ENCODE peak calls at places on chromosome 17, in six cellular contexts. B is naive thymus-derived CD4-positive, alpha-beta T cell; W is cardiac muscle cell; L is astrocyte; I is stomach; N is tibial nerve. P is an unnamed sample. For H3K9me3, the result is how much of the 10 kb centered on the place peaks cover.

GRCh38 chr17:38591759-38592241 is 14.0 kb downstream of the SRCIN1 start:
- DNase-seq in L (peak), B (no peak), I (no peak), N (no peak), W (peak), P (no peak)

GRCh38 chr17:29146369-29146972 is 33.7 kb downstream of the MYO18A start:
- DNase-seq in I (no peak), W (no peak), B (no peak), L (no peak), N (no peak), P (no peak)

GRCh38 chr17:10198509-10199249 is at the start of gene GAS7:
- DNase-seq in W (peak), B (no peak), L (no peak), N (peak), I (peak), P (no peak)

GRCh38 chr17:47895254-47895855 is 681 bp upstream of the SP2 start:
- DNase-seq in L (no peak), I (peak), B (no peak), W (no peak), N (no peak), P (no peak)

GRCh38 chr17:74165811-74166365 is 37.6 kb upstream of the RPL38 start:
- DNase-seq in W (no peak), I (no peak), L (no peak), N (no peak), B (no peak), P (no peak)

GRCh38 chr17:49887086-49887743 is 39.3 kb upstream of the TAC4 start:
- DNase-seq in W (peak), B (no peak), N (no peak), I (peak), L (no peak), P (no peak)

GRCh38 chr17:35010093-35010492 is 29.8 kb downstream of the LIG3 start:
- DNase-seq in I (no peak), N (no peak), L (peak), B (no peak), W (no peak), P (no peak)

GRCh38 chr17:20234266-20234665 is 225.1 kb downstream of the SPECC1 start:
- DNase-seq in W (no peak), I (no peak), L (no peak), B (peak), N (no peak), P (no peak)

GRCh38 chr17:82946081-82946480 is 106.3 kb upstream of the ZNF750 start:
- DNase-seq in I (no peak), N (no peak), W (no peak), B (no peak), L (no peak), P (no peak)
- H3K9me3 ChIP-seq in I (under half), N (under half), W (under half), B (under half), L (under half), P (under half)

GRCh38 chr17:72825218-72825617 is 267.3 kb downstream of the SLC39A11 start:
- DNase-seq in L (no peak), B (no peak), I (no peak), W (no peak), N (no peak), P (no peak)
- H3K9me3 ChIP-seq in L (under half), B (under half), I (under half), W (under half), N (under half), P (under half)

DNA sequence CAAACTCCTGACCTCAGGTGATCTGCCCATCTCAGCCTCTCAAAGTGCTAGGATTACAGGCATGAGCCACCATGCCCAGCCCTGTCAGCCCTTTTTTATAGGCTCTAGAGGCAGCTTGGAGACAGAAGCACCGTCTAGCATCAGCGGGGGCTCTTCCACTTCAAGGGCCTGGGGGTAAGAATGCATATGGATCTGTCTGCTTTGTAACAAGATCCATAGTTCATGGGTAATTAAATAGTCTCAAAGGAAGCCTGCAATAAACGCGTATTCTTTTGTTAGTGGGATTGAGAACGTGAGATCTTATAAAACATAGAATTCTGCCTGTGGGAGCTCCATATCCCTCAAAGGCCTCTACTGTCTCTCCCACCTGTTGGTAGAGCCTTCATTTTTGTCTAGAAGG is 142.1 kb downstream of the SHISA6 start:
- DNase-seq in W (no peak), B (no peak), N (no peak), L (no peak), I (no peak), P (no peak)
- H3K9me3 ChIP-seq in W (under half), B (under half), N (under half), L (under half), I (under half), P (under half)

GRCh38 chr17:5097101-5097834 is 14.4 kb downstream of the ZNF232 start:
- DNase-seq in I (peak), L (no peak), N (peak), B (peak), W (no peak), P (no peak)

DNA sequence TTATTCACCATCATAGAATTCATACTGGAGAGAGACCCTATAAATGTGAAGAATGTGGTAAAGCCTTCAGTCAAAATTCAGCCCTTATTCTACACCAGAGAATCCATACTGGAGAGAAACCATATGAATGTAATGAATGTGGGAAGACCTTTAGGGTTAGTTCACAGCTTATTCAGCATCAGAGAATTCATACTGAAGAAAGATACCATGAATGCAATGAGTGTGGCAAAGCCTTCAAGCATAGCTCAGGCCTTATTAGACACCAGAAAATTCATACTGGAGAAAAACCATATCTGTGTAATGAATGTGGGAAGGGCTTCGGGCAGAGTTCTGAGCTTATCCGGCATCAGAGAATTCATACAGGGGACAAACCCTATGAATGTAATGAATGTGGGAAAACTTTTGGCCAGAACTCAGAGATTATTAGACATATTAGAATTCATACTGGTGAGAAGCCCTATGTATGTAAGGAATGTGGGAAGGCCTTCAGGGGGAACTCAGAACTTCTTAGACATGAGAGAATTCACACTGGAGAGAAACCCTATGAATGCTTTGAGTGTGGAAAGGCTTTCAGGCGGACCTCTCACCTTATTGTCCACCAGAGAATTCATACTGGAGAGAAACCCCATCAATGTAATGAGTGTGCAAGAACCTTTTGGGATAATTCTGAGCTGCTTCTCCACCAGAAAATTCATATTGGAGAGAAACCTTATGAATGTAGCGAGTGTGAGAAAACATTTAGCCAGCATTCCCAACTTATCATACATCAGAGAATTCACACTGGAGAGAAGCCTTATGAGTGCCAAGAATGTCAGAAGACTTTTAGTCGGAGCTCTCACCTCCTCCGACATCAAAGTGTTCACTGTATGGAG is 14.1 kb downstream of the ZFP3 start:
- DNase-seq in N (no peak), L (no peak), I (no peak), B (no peak), W (no peak), P (no peak)
- H3K9me3 ChIP-seq in N (under half), L (half or more), I (half or more), B (half or more), W (under half), P (half or more)

GRCh38 chr17:22459953-22460350 is 767.6 kb downstream of the KCNJ18 start:
- DNase-seq in I (no peak), B (no peak), W (no peak), L (no peak), N (no peak), P (no peak)

GRCh38 chr17:22461460-22462145 is 769.3 kb downstream of the KCNJ18 start:
- DNase-seq in L (no peak), I (no peak), W (no peak), N (no peak), B (no peak), P (no peak)

GRCh38 chr17:22459331-22459952 is 767.1 kb downstream of the KCNJ18 start:
- DNase-seq in I (no peak), L (no peak), W (no peak), N (no peak), B (no peak), P (no peak)

GRCh38 chr17:22462461-22462860 is 770.1 kb downstream of the KCNJ18 start:
- DNase-seq in I (no peak), B (no peak), N (no peak), L (no peak), W (no peak), P (no peak)

GRCh38 chr17:22460461-22461063 is 768.2 kb downstream of the KCNJ18 start:
- DNase-seq in W (no peak), N (no peak), I (no peak), L (no peak), B (no peak), P (no peak)
- H3K9me3 ChIP-seq in W (under half), N (under half), I (under half), L (under half), B (under half), P (under half)

DNA sequence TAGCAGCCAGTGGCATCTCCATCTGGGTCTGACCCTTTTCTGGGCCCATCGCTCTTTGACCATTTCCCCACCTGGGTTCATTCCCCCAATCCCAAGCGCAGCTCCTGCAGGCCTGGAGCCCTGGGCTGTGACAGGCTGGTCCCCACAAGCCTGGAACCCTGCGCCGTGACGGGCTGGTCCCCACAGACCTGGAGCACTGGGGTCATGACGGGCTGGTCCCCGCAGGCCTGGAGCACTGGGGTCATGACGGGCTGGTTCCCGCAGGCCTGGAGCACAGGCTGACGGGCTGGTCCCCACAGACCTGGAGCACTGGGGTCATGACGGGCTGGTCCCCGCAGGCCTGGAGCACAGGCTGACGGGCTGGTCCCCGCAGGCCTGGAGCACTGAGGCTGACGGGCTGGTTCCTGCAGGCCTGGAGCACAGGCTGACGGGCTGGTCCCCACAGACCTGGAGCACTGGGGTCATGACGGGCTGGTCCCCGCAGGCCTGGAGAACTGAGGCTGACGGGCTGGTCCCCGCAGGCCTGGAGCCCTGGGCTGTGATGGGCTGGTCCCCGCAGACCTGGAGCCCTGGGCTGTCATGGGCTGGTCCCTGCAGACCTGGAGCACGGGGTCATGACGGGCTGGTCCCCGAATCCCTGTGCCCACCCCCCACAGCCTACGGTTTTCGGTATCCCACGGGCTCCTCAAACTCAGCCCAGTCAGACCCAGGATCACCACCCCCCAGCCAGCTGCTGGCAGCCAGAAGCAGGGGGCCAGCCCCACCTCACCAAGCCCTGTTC is 16.6 kb downstream of the TMC6 start:
- DNase-seq in W (no peak), L (no peak), I (no peak), N (no peak), B (peak), P (no peak)
- H3K9me3 ChIP-seq in W (under half), L (under half), I (under half), N (under half), B (under half), P (under half)

DNA sequence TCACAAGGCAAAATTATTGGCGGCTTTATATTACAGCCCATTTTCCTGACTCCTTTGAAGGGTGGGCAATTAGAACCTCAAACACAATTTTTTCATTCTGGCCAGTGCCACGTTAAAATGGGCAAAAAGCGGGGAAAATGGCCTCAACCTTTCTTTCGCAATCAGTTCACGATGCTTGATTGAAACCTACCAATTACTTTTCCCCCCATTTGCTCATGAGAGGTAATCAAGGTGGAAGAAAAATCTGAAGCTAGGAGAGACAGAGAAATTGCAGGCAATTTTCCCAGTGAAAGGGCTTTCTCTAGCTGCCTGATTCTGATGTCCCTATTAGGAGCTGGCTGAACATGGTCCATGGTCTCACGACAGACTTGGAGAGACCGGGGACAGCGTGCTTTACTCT is 215.1 kb downstream of the SLC39A11 start:
- DNase-seq in I (no peak), W (no peak), B (no peak), N (no peak), L (no peak), P (no peak)
- H3K9me3 ChIP-seq in I (under half), W (under half), B (under half), N (under half), L (under half), P (under half)

DNA sequence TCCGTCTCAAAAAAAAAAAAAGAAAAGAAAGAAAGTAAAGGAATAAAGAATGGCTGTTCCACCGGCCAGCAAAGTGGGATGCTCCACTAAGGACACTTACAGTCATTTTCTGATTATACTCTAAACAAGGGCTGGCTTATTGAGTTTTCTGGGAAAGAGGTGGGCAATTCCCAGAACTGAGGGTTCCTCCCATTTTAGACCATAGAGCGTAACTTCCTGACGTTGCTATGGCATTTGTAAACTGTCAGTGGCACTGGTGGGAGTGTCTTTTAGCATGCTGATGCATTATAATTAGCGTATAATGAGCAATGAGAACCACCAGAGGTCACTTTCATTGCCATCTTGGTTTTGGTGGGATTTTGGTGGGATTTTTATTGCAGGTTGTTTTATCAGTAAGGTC is 58.0 kb downstream of the PIGL start:
- DNase-seq in L (no peak), W (no peak), N (no peak), I (no peak), B (no peak), P (no peak)
- H3K9me3 ChIP-seq in L (under half), W (under half), N (under half), I (under half), B (under half), P (under half)

DNA sequence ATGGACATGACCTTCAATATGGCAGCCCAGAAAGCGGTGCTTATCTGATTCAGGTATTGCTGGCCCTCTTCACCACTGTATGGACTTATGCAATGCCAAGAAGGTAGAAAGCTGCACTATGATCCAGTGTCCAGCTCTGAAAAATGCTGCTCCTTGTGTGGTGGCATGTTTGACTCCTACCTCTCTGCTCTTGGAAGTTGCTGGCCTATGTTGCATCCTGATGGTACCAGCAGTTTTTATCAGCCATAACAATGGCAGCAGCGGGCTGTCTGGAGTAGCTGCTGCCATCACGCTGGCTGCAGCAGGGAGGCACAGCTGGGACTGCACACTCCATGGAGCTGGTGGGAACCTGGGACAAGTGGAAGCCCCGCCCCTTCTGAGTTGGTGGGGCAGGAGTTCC is 53.1 kb upstream of the MED9 start:
- DNase-seq in I (no peak), B (no peak), N (no peak), L (no peak), W (no peak), P (no peak)
- H3K9me3 ChIP-seq in I (under half), B (under half), N (under half), L (under half), W (under half), P (under half)